ENCODE peak calls at places on chromosomes 2 and 18, in ten cellular contexts. L is H7; D is NAMALWA; H is HS-5; Z is activated effector memory CD4-positive, alpha-beta T cell treated with Interleukin-2 at 50 U/mL for 16 hours; W is activated gamma-delta T cell treated with Interleukin-2 at 50 U/mL for 16 hours; M is astrocyte of the spinal cord; X is body of pancreas; I is cardiac fibroblast; B is gastrocnemius medialis. S is an unnamed sample.

GRCh38 chr2:204353823-204354222 is 191.5 kb upstream of the PARD3B start:
- DNase-seq in Z (no peak), B (no peak), I (peak), W (no peak), M (no peak), X (no peak), L (no peak), D (no peak), H (no peak), S (no peak)

GRCh38 chr2:58106896-58107295 is 60.3 kb downstream of the VRK2 start:
- DNase-seq in W (no peak), B (no peak), Z (no peak), D (no peak), M (no peak), H (no peak), X (no peak), I (peak), L (no peak), S (no peak)

GRCh38 chr2:10774394-10774793 is 38.2 kb downstream of the PDIA6 start:
- DNase-seq in Z (no peak), I (no peak), H (no peak), M (no peak), B (no peak), L (peak), D (no peak), W (no peak), X (no peak), S (no peak)

GRCh38 chr18:74652392-74652988 is 54.8 kb downstream of the ZNF407 start:
- DNase-seq in B (no peak), Z (no peak), D (peak), M (peak), W (no peak), X (no peak), H (no peak), I (peak), L (no peak), S (no peak)

GRCh38 chr2:37809931-37810570 is 115.0 kb upstream of the RMDN2 start:
- DNase-seq in L (no peak), Z (no peak), H (no peak), D (no peak), B (no peak), M (no peak), I (no peak), X (no peak), W (no peak), S (no peak)

GRCh38 chr2:18077211-18077610 is 198.7 kb downstream of the KCNS3 start:
- DNase-seq in X (no peak), H (no peak), I (no peak), W (no peak), D (no peak), B (no peak), L (no peak), M (no peak), Z (no peak), S (no peak)

GRCh38 chr2:210599476-210599875 is 43.1 kb downstream of the CPS1 start:
- DNase-seq in I (no peak), X (no peak), H (no peak), D (no peak), L (no peak), B (no peak), Z (no peak), M (no peak), W (no peak), S (no peak)

GRCh38 chr2:167292430-167293171 is 404.3 kb downstream of the XIRP2 start:
- DNase-seq in M (peak), L (peak), Z (peak), X (peak), D (no peak), B (peak), I (peak), W (peak), H (peak), S (peak)

GRCh38 chr2:176128172-176129012 is 1.1 kb upstream of the HOXD8 start:
- DNase-seq in L (peak), W (no peak), Z (no peak), M (peak), D (no peak), H (no peak), X (no peak), B (no peak), I (no peak), S (peak)

GRCh38 chr2:26347286-26347865 is 787 bp upstream of the ADGRF3 start:
- DNase-seq in B (no peak), L (no peak), X (no peak), I (peak), Z (no peak), H (no peak), M (no peak), W (no peak), D (peak), S (no peak)

GRCh38 chr2:66929632-66930385 is 467.3 kb upstream of the ETAA1 start:
- DNase-seq in W (no peak), X (peak), Z (no peak), D (no peak), H (no peak), B (no peak), L (no peak), M (peak), I (peak), S (no peak)

GRCh38 chr2:61210332-61210981 is 48.5 kb downstream of the C2orf74 start:
- DNase-seq in M (peak), B (no peak), I (peak), X (no peak), W (no peak), D (no peak), Z (no peak), L (no peak), H (peak), S (no peak)

GRCh38 chr2:79428745-79429144 is 84.1 kb upstream of the CTNNA2 start:
- DNase-seq in I (no peak), M (no peak), D (no peak), Z (no peak), X (no peak), B (no peak), H (no peak), W (no peak), L (no peak), S (no peak)

GRCh38 chr18:35526476-35527120 is 28.8 kb upstream of the INO80C start:
- DNase-seq in X (peak), Z (no peak), I (peak), W (no peak), M (peak), L (no peak), B (no peak), D (no peak), H (no peak), S (no peak)

GRCh38 chr2:100592226-100592625 is 29.4 kb downstream of the PDCL3 start:
- DNase-seq in D (no peak), X (no peak), H (peak), B (no peak), L (no peak), M (no peak), W (no peak), I (peak), Z (no peak), S (no peak)

GRCh38 chr18:45951021-45951714 is 16.0 kb downstream of the EPG5 start:
- DNase-seq in I (peak), H (peak), X (no peak), Z (no peak), M (peak), W (no peak), B (peak), D (no peak), L (no peak), S (no peak)

GRCh38 chr2:127530245-127531132 is 4.2 kb upstream of the IWS1 start:
- DNase-seq in I (no peak), W (no peak), L (peak), X (no peak), Z (no peak), M (no peak), D (peak), B (no peak), H (no peak), S (no peak)

GRCh38 chr18:48657446-48658120 is 118.8 kb downstream of the CTIF start:
- DNase-seq in B (no peak), M (peak), D (no peak), H (no peak), Z (no peak), X (no peak), I (peak), W (no peak), L (no peak), S (no peak)

GRCh38 chr2:179817181-179817841 is 44.1 kb downstream of the ZNF385B start:
- DNase-seq in M (peak), D (no peak), H (no peak), W (no peak), B (no peak), L (no peak), Z (no peak), X (no peak), I (no peak), S (no peak)

GRCh38 chr2:231297108-231297908 is 98.2 kb upstream of the B3GNT7 start:
- DNase-seq in D (peak), H (no peak), X (peak), I (peak), B (no peak), L (peak), M (peak), W (no peak), Z (no peak), S (peak)

GRCh38 chr2:99643824-99644787 is 154.3 kb upstream of the REV1 start:
- DNase-seq in L (no peak), I (peak), M (peak), X (no peak), D (no peak), B (peak), Z (no peak), H (no peak), W (no peak), S (no peak)

GRCh38 chr2:197909377-197909776 is 105.0 kb downstream of the PLCL1 start:
- DNase-seq in X (peak), L (no peak), M (peak), B (no peak), H (peak), W (no peak), I (peak), D (no peak), Z (no peak), S (no peak)

GRCh38 chr18:3489462-3489861 is 39.5 kb downstream of the TGIF1 start:
- DNase-seq in W (no peak), L (no peak), Z (no peak), D (no peak), M (no peak), I (no peak), B (no peak), X (no peak), H (no peak), S (no peak)

GRCh38 chr2:33220533-33220932 is 255.9 kb upstream of the RASGRP3 start:
- DNase-seq in X (no peak), Z (no peak), H (no peak), W (no peak), I (no peak), B (no peak), L (no peak), M (no peak), D (no peak), S (no peak)

GRCh38 chr2:110099036-110099420 is 16.6 kb downstream of the MALL start:
- DNase-seq in D (no peak), I (no peak), H (no peak), W (no peak), B (no peak), Z (no peak), M (no peak), L (no peak), X (no peak), S (peak)

GRCh38 chr2:26730549-26730948 is 33.5 kb upstream of the SLC35F6 start:
- DNase-seq in X (no peak), W (no peak), M (no peak), I (no peak), L (no peak), D (no peak), H (no peak), Z (no peak), B (no peak), S (no peak)

GRCh38 chr2:25822190-25823117 is 55.8 kb downstream of the ASXL2 start:
- DNase-seq in H (no peak), L (peak), W (peak), Z (peak), M (peak), D (no peak), I (peak), B (no peak), X (peak), S (peak)

GRCh38 chr2:239265681-239266435 is 135.0 kb downstream of the HDAC4 start:
- DNase-seq in D (no peak), I (no peak), Z (no peak), M (no peak), L (peak), B (peak), H (no peak), X (no peak), W (no peak), S (no peak)

GRCh38 chr2:190283783-190284182 is 35.8 kb downstream of the HIBCH start:
- DNase-seq in H (no peak), B (peak), M (peak), D (no peak), L (no peak), X (no peak), W (no peak), Z (no peak), I (peak), S (no peak)

GRCh38 chr2:35503311-35503710 is 852.3 kb upstream of the CRIM1 start:
- DNase-seq in B (no peak), Z (no peak), L (no peak), W (no peak), H (no peak), I (no peak), D (no peak), X (no peak), M (no peak), S (no peak)

GRCh38 chr2:188114014-188114413 is 177.7 kb upstream of the GULP1 start:
- DNase-seq in W (no peak), Z (no peak), I (peak), L (no peak), H (peak), M (peak), X (no peak), B (no peak), D (no peak), S (no peak)